ENCODE peak calls at places on chromosomes 5 and 9, in four cellular contexts. L, V, B and N are unnamed samples.

GRCh38 chr5:117829646-117830045 is 1158.7 kb downstream of the DTWD2 start:
- DNase-seq in V (no peak), L (no peak), B (no peak), N (no peak)

GRCh38 chr5:36066540-36067210 is at the start of gene UGT3A2:
- DNase-seq in L (peak; percentile 80), V (no peak), B (no peak), N (peak; percentile 92)

GRCh38 chr5:157335534-157336422 is 69.9 kb downstream of the CYFIP2 start:
- DNase-seq in B (peak; percentile 30), L (no peak), V (no peak), N (no peak)

GRCh38 chr5:125717209-125717608 is 706.0 kb upstream of the GRAMD2B start:
- DNase-seq in V (no peak), L (no peak), B (no peak), N (no peak)

GRCh38 chr9:14051459-14051858 is 262.5 kb downstream of the NFIB start:
- DNase-seq in V (no peak), L (no peak), B (no peak), N (no peak)

GRCh38 chr5:54361683-54362411 is 51.5 kb upstream of the ARL15 start:
- DNase-seq in B (no peak), V (peak; percentile 26), L (no peak), N (no peak)

GRCh38 chr9:123235448-123235847 is 32.9 kb downstream of the STRBP start:
- DNase-seq in V (no peak), L (no peak), B (no peak), N (no peak)

GRCh38 chr5:79746645-79747044 is 57.0 kb downstream of the CMYA5 start:
- DNase-seq in V (no peak), B (no peak), L (no peak), N (no peak)

GRCh38 chr5:74316064-74316586 is 324.4 kb downstream of the ENC1 start:
- DNase-seq in L (no peak), B (no peak), V (peak; percentile 47), N (peak; percentile 10)

GRCh38 chr9:18756712-18757125 is 276.3 kb downstream of the SAXO1 start:
- DNase-seq in V (no peak), B (no peak), L (no peak), N (no peak)

GRCh38 chr5:60585618-60586017 is 114.3 kb downstream of the DEPDC1B start:
- DNase-seq in L (no peak), V (no peak), B (no peak), N (no peak)

GRCh38 chr9:83445703-83446102 is 92.5 kb downstream of the FRMD3 start:
- DNase-seq in B (no peak), L (no peak), V (no peak), N (no peak)

GRCh38 chr9:135048046-135048757 is 39.3 kb upstream of the OLFM1 start:
- DNase-seq in V (no peak), B (no peak), L (no peak), N (no peak)
- H3K4me3 ChIP-seq in V (no peak overlapping the region), B (no peak overlapping the region), L (no peak overlapping the region), N (no peak overlapping the region)

DNA sequence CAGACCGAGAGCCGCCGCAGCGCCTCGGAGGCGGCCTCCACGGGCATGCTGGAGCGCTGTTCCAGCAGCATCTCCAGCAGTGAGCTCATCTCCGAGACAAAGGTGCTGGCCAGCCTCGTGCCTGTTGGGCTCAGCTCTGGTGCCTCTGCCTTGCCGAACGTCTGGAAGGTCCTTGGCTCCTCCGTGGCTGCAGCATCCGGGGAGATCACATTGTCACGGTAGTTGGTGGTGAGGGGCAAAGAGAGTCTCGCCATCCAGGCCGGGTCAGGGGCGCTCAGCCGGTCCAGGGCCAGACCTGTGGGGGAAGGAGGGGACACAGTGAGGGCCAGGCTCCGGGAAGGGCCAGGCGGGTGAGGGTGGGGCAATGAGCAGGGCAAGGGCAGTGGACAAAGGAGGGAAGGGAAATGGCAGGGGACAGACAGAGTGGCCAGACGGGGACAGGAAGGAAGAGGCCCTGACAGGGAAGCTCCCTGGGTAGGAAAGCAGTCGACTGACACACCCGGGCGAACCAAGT is 12.4 kb downstream of the PCDH12 start:
- DNase-seq in V (peak; percentile 50), L (no peak), B (no peak), N (no peak)
- H3K4me1 ChIP-seq in V (peaks cover 23% of the 10 kb centered on the region), L (no peaks in the 10 kb centered on the region), B (no peaks in the 10 kb centered on the region), N (peaks cover 7% of the 10 kb centered on the region)

GRCh38 chr9:107044872-107045271 is 181.9 kb downstream of the ZNF462 start:
- DNase-seq in V (no peak), B (no peak), L (no peak), N (no peak)
- TF ChIP-seq CTCF in V (no peak), B (no peak), L (no peak), N (peak; percentile 33)

GRCh38 chr9:131271506-131271931 is 4.8 kb downstream of the FAM78A start:
- DNase-seq in B (no peak), V (no peak), L (no peak), N (no peak)
- H3K4me3 ChIP-seq in B (no peak overlapping the region), V (no peak overlapping the region), L (no peak overlapping the region), N (no peak overlapping the region)

DNA sequence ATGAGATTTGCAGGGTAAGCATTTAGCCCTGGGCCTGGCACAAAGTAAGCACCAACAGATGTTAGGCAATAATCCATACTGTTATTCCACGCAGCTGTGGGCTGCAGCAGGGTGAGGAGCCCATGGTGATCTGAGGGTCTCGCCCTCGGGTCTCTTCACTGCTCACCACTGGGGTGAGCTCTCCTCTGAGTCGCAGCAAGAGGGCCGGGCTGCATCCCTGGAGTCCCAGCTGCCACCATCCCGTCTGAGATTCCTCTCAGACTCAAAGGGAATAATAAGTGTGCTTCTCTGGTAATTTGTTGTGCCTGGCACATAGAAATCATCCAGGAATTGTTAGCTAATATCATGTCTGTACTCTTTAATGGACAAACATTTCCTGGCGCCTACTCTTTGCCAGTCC is 6.9 kb downstream of the NKX2-5 start:
- DNase-seq in L (peak; percentile 53), B (no peak), V (no peak), N (no peak)
- H3K4me1 ChIP-seq in L (peaks cover 23% of the 10 kb centered on the region), B (no peaks in the 10 kb centered on the region), V (peaks cover 21% of the 10 kb centered on the region), N (no peaks in the 10 kb centered on the region)

GRCh38 chr5:149153751-149154610 is 12.7 kb downstream of the ABLIM3 start:
- DNase-seq in B (no peak), V (peak; percentile 55), L (peak; percentile 81), N (no peak)
- TF ChIP-seq CTCF in B (no peak), V (no peak), L (no peak), N (no peak)

GRCh38 chr5:151106509-151106908 is 25.7 kb upstream of the TNIP1 start:
- DNase-seq in V (no peak), B (no peak), L (no peak), N (no peak)
- H3K4me3 ChIP-seq in V (no peak overlapping the region), B (no peak overlapping the region), L (no peak overlapping the region), N (no peak overlapping the region)